ENCODE peak calls at places on chromosomes 16 and 17, in four cellular contexts. N, M, I and B are unnamed samples.

GRCh38 chr17:12983986-12984932 is 33.6 kb downstream of the ELAC2 start:
- DNase-seq in M (no peak), I (peak; percentile 42), N (peak; percentile 61), B (no peak)

GRCh38 chr17:79370126-79370525 is 240.7 kb downstream of the RBFOX3 start:
- DNase-seq in N (no peak), M (no peak), I (no peak), B (no peak)

GRCh38 chr17:58172369-58173071 is 5.7 kb downstream of the OR4D2 start:
- DNase-seq in I (no peak), M (no peak), N (no peak), B (no peak)

GRCh38 chr17:3512512-3513171 is 36.8 kb downstream of the ASPA start:
- DNase-seq in I (no peak), N (peak; percentile 84), M (peak; percentile 74), B (no peak)

GRCh38 chr16:20997147-20997546 is 96.6 kb downstream of the LYRM1 start:
- DNase-seq in N (no peak), M (no peak), I (no peak), B (no peak)

GRCh38 chr17:7502171-7502847 is 18.1 kb downstream of the POLR2A start:
- DNase-seq in I (no peak), N (no peak), M (no peak), B (no peak)

GRCh38 chr16:46883690-46884512 is at the start of gene GPT2:
- DNase-seq in M (peak; percentile 99), I (peak; percentile 97), N (peak; percentile 99), B (peak; percentile 99)

GRCh38 chr17:75468779-75469373 is 12.4 kb downstream of the TMEM94 start:
- DNase-seq in M (no peak), N (no peak), I (no peak), B (no peak)

GRCh38 chr16:58409316-58409973 is 17.2 kb downstream of the GINS3 start:
- DNase-seq in M (no peak), N (peak; percentile 58), I (no peak), B (no peak)

GRCh38 chr16:80263181-80263823 is 277.5 kb upstream of the DYNLRB2 start:
- DNase-seq in I (no peak), M (no peak), N (no peak), B (no peak)

GRCh38 chr17:79033741-79034501 is 10.0 kb downstream of the C1QTNF1 start:
- DNase-seq in I (no peak), N (peak; percentile 72), M (no peak), B (no peak)

GRCh38 chr16:12219992-12220391 is 243.5 kb downstream of the SNX29 start:
- DNase-seq in N (no peak), M (no peak), I (no peak), B (no peak)

GRCh38 chr17:18191967-18192366 is 8.3 kb downstream of the ALKBH5 start:
- DNase-seq in I (no peak), N (no peak), M (no peak), B (peak; percentile 39)

GRCh38 chr17:14815079-14815478 is 450.0 kb downstream of the PMP22 start:
- DNase-seq in M (no peak), N (no peak), I (no peak), B (no peak)

GRCh38 chr17:38464723-38465419 is 36.6 kb downstream of the ARHGAP23 start:
- DNase-seq in M (no peak), N (peak; percentile 84), I (peak; percentile 76), B (no peak)

GRCh38 chr16:27313422-27314160 is at the start of gene IL4R:
- DNase-seq in M (peak; percentile 75), I (peak; percentile 89), N (peak; percentile 74), B (peak; percentile 88)

GRCh38 chr16:89918453-89919347 is at the start of gene MC1R:
- DNase-seq in I (no peak), N (no peak), M (no peak), B (peak; percentile 83)

GRCh38 chr17:45311762-45312476 is 4.9 kb downstream of the MAP3K14 start:
- DNase-seq in N (peak; percentile 63), I (peak; percentile 75), M (peak; percentile 83), B (peak; percentile 81)
- H3K4me1 ChIP-seq in N (peaks cover 99% of the 10 kb centered on the region), I (peaks cover 52% of the 10 kb centered on the region), M (peaks cover 84% of the 10 kb centered on the region), B (peaks cover 39% of the 10 kb centered on the region)

DNA sequence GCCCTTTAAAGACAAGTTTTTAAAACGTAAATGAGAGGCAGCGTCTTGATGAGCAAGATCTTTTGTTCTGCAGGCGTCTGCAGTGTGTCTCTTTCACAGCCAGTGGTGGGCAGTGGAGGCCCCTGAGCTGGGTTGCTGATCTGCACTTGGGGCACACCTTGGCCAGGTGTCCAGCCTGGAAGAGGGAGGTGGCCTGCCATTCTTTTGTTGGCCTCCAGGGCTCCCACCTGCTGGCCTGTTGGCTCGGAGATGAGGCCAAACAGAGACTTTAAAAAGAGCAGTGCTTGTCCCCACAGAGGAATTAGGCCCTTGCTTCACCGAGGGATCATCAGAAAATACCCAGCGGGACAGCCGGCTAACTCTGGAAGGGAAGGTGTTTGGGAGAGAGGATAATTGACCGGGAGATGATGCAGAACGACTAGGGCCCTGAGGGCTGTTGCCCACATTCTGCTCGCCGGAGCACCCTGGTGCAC is 145.9 kb upstream of the PLCG2 start:
- DNase-seq in M (no peak), N (no peak), I (no peak), B (peak; percentile 58)
- TF ChIP-seq CTCF in M (no peak), N (no peak), I (no peak), B (peak; percentile 52)

DNA sequence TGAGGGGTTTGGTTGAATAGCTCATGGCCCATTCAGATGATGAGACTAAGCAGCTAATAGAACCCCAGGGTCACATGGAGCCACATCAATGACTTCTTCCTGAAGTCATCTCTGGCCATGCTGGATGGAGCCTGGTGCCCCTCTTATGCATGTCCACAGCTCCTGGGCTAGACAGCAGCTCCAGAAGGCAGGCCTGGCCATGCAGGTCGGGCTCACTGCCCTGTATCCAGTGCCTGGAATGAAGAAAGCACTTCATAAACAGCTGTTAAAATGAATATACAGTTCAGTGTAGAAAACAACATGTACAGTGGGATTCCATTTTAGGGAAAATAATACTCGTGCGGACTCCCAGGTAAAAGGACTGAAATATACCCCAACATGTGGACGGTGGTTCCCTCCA is 73.9 kb downstream of the GNAO1 start:
- DNase-seq in N (no peak), I (no peak), M (no peak), B (no peak)
- H3K4me1 ChIP-seq in N (peaks cover 57% of the 10 kb centered on the region), I (no peaks in the 10 kb centered on the region), M (no peaks in the 10 kb centered on the region), B (peaks cover 25% of the 10 kb centered on the region)

DNA sequence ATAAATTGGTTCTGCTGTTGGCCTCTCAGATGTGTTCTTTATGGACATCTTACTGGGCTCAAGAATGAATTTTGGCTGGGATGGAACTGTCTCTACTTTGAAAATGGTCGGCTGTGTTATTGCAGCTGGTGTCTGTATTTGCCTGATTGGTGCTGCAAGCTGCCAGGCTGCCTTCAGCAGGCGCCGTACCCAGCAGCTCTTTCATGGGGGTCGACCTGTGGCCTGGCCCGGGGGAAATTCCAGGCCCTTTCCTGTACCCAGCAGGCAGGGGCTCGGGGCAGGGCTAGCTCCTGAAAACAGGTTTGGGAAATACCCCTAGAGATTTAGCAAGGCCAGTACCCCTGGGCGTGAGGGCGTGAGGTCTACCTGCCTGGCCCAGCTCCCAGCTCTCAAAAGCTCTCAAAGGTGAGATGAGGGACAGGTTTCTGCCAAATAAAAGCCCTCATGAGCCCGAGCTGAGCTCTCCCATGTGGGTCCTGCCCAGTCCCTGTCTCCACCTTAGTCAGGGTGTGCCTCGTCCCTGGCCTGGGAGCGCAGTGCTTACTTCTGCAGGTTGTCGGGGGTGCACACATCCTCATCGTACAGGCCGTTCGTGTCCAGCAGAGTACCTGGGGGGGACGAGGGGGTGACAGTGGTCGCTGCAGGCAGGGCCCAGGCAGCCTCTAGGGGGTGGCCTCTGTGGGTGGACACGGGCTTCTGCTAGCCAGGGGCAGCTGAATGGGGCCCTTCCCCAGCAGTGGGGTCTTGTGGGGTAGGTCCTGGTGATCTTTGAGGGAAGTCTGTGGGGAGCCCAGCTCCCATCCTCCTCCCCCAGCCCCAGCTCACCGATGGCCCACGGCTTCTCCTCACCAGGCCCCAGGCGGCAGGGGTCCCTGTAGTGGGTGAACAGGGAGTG is 52.4 kb downstream of the PRMT7 start:
- DNase-seq in I (no peak), N (no peak), M (no peak), B (no peak)
- TF ChIP-seq CTCF in I (no peak), N (no peak), M (no peak), B (no peak)

GRCh38 chr17:1592751-1593629 is 30.4 kb upstream of the PITPNA start:
- DNase-seq in N (no peak), M (no peak), I (no peak), B (peak; percentile 97)
- H3K4me1 ChIP-seq in N (peaks cover 21% of the 10 kb centered on the region), M (peaks cover 16% of the 10 kb centered on the region), I (no peaks in the 10 kb centered on the region), B (peaks cover 66% of the 10 kb centered on the region)

GRCh38 chr16:3720418-3720817 is 3.1 kb upstream of the TRAP1 start:
- DNase-seq in M (no peak), N (no peak), I (no peak), B (no peak)

GRCh38 chr16:3718628-3719027 is 1.3 kb upstream of the TRAP1 start:
- DNase-seq in M (no peak), N (no peak), I (no peak), B (no peak)

GRCh38 chr16:3716831-3717234 is 491 bp downstream of the TRAP1 start:
- DNase-seq in M (peak; percentile 47), I (no peak), N (no peak), B (peak; percentile 36)

GRCh38 chr16:3717235-3718018 is at the start of gene TRAP1:
- DNase-seq in I (peak; percentile 91), N (peak; percentile 91), M (peak; percentile 93), B (peak; percentile 87)

DNA sequence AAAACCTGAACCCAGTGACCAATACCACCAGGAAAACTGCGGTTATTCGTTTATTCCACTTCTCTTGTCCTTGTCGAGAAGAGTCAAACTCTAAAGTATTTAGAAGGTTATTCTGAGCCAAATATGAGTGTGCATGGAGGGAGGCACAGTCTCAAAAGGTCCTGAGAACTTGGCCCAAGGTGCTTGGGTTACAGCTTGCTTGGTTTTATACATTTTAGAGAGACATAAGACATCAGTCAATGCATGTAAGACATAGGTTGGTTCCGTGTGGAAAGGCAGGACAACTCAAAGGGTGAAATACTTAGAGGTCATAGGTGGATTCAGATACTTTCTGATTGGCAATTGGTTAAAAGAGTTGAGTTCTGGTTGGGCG is 681 bp upstream of the TRAP1 start:
- DNase-seq in M (no peak), N (no peak), I (no peak), B (no peak)
- TF ChIP-seq CTCF in M (no peak), N (no peak), I (no peak), B (no peak)

GRCh38 chr17:41913798-41914197 is 5.0 kb downstream of the ACLY start:
- DNase-seq in M (no peak), N (no peak), I (no peak), B (no peak)

GRCh38 chr17:41914358-41914766 is 4.4 kb downstream of the ACLY start:
- DNase-seq in M (no peak), N (no peak), I (no peak), B (peak; percentile 57)

GRCh38 chr17:41912925-41913324 is 5.8 kb downstream of the ACLY start:
- DNase-seq in M (no peak), I (no peak), N (no peak), B (no peak)

GRCh38 chr17:41915566-41915965 is 3.2 kb downstream of the ACLY start:
- DNase-seq in N (no peak), I (no peak), M (no peak), B (peak; percentile 63)

GRCh38 chr17:41915020-41915419 is 3.7 kb downstream of the ACLY start:
- DNase-seq in I (no peak), N (no peak), M (no peak), B (no peak)
- H3K4me1 ChIP-seq in I (peaks cover 5% of the 10 kb centered on the region), N (peaks cover 59% of the 10 kb centered on the region), M (peaks cover 22% of the 10 kb centered on the region), B (peaks cover 40% of the 10 kb centered on the region)